ENCODE peak calls at places on chromosomes 11 and 22, in ten cellular contexts. D, G, C, O, K, A, N, E, I and T are unnamed samples. For H3K4me1, the result is how much of the 10 kb centered on the place peaks cover.

GRCh38 chr11:75338516-75339218 is 12.8 kb downstream of the ARRB1 start:
- DNase-seq in O (no peak), K (no peak), C (no peak), N (peak), E (no peak), D (no peak), G (no peak), A (no peak), I (no peak), T (no peak)

GRCh38 chr11:19789840-19790710 is 77.4 kb downstream of the NAV2 start:
- DNase-seq in A (peak), K (no peak), G (no peak), E (no peak), C (no peak), I (no peak), O (peak), D (no peak), N (no peak), T (no peak)

GRCh38 chr22:44201556-44202129 is 20.9 kb downstream of the PARVG start:
- DNase-seq in O (no peak), D (no peak), G (peak), A (no peak), K (no peak), N (peak), C (no peak), E (no peak), I (no peak), T (peak)

GRCh38 chr11:23124249-23124648 is 264.0 kb upstream of the CCDC179 start:
- DNase-seq in K (no peak), G (no peak), D (no peak), E (no peak), I (no peak), O (no peak), C (no peak), A (no peak), N (no peak), T (no peak)

GRCh38 chr11:1773131-1773510 is 9.4 kb upstream of the CTSD start:
- DNase-seq in E (no peak), A (no peak), I (no peak), G (peak), C (peak), N (peak), K (no peak), D (peak), O (no peak), T (no peak)

GRCh38 chr22:46150615-46151423 is 493 bp downstream of the PPARA start:
- DNase-seq in C (no peak), E (peak), K (peak), I (peak), O (peak), G (peak), D (peak), N (peak), A (peak), T (no peak)

GRCh38 chr11:74466916-74467885 is at the start of gene KCNE3:
- DNase-seq in K (peak), A (peak), I (no peak), C (peak), E (no peak), O (peak), G (no peak), D (peak), N (peak), T (peak)

GRCh38 chr11:127217941-127218615 is 217.5 kb upstream of the KIRREL3 start:
- DNase-seq in D (no peak), K (no peak), E (no peak), I (no peak), N (no peak), C (no peak), G (no peak), O (no peak), A (no peak), T (no peak)

GRCh38 chr22:27124336-27125023 is 467.1 kb downstream of the MIAT start:
- DNase-seq in D (no peak), C (no peak), E (no peak), A (peak), I (no peak), O (peak), K (no peak), G (no peak), N (peak), T (peak)

GRCh38 chr11:75667831-75668507 is 869 bp downstream of the MAP6 start:
- DNase-seq in I (peak), C (peak), A (peak), K (peak), N (peak), E (peak), O (peak), D (peak), G (peak), T (peak)

GRCh38 chr22:40216041-40216756 is 38.5 kb downstream of the TNRC6B start:
- DNase-seq in K (no peak), A (no peak), N (no peak), O (no peak), G (no peak), E (no peak), D (no peak), C (no peak), I (no peak), T (no peak)

GRCh38 chr11:62337682-62338181 is 484 bp downstream of the ASRGL1 start:
- DNase-seq in C (peak), A (peak), K (no peak), O (peak), I (peak), N (no peak), D (peak), G (no peak), E (peak), T (no peak)

GRCh38 chr11:8934735-8935478 is 2.2 kb upstream of the C11orf16 start:
- DNase-seq in D (no peak), A (no peak), N (no peak), C (peak), G (no peak), O (no peak), E (no peak), K (no peak), I (no peak), T (no peak)

GRCh38 chr11:30730011-30730410 is 143.9 kb upstream of the MPPED2 start:
- DNase-seq in O (no peak), G (no peak), N (no peak), D (no peak), E (no peak), I (no peak), K (no peak), C (no peak), A (no peak), T (no peak)

GRCh38 chr11:130462101-130462885 is 13.8 kb downstream of the ADAMTS15 start:
- DNase-seq in E (no peak), D (no peak), O (no peak), I (no peak), N (no peak), A (no peak), G (no peak), K (no peak), C (no peak), T (no peak)
- H3K4me1 ChIP-seq in E (under half), D (under half), O (under half), I (under half), N (under half), A (under half), G (under half), K (under half), C (under half), T (under half)

GRCh38 chr11:128716231-128716630 is 22.4 kb downstream of the FLI1 start:
- DNase-seq in C (no peak), A (no peak), E (no peak), K (no peak), N (no peak), O (no peak), G (no peak), I (no peak), D (no peak), T (no peak)

GRCh38 chr11:128715691-128716153 is 21.9 kb downstream of the FLI1 start:
- DNase-seq in C (no peak), O (no peak), N (no peak), I (no peak), D (no peak), E (no peak), A (no peak), K (no peak), G (no peak), T (no peak)

GRCh38 chr11:128717581-128717980 is 23.7 kb downstream of the FLI1 start:
- DNase-seq in C (no peak), E (no peak), N (no peak), G (no peak), D (no peak), K (no peak), A (no peak), I (no peak), O (no peak), T (no peak)

GRCh38 chr11:128718064-128718463 is 24.2 kb downstream of the FLI1 start:
- DNase-seq in D (no peak), G (no peak), E (no peak), K (no peak), N (no peak), O (no peak), A (no peak), I (no peak), C (no peak), T (no peak)

GRCh38 chr11:128716661-128717210 is 22.9 kb downstream of the FLI1 start:
- DNase-seq in A (no peak), N (no peak), C (no peak), G (peak), K (no peak), O (no peak), E (no peak), D (no peak), I (no peak), T (no peak)
- H3K4me1 ChIP-seq in A (under half), N (under half), C (under half), G (half or more), K (under half), O (under half), E (under half), D (under half), I (under half), T (under half)

DNA sequence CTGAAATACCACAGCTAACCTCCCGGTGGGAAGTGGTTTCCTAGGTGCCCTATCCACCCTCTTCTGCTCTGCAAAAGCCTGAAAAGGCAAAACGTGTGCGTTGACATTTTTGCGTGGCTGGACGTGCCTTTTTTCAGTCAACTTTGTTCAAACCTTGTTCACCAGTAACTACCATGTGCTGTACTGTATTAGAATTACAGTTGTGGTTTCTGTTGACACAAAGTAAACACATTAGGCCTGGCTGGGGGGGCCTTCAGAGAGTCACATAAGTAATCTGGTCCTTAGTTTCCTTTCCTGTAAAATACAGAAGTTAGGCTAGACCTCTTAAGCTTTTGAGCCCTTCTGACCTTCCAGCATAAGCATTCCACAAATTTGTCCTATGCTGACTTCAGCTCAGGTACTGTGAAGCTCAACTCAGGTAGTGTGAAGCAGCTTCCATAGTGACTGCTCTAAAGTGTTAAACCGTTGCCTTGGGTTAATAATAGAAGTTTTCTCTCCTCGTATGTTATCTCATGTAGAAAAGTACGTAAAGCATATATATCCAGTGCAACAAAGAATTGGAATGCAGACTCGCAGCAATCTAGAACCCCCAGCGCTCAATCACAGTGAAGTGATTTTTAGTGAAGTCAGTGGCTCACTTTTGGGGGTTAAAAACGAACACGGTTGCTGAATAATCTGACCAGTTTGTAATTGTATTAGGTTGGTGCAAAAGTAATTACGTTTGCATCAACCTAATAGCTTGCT is 1.8 kb downstream of the EWSR1 start:
- DNase-seq in G (no peak), C (no peak), O (peak), I (no peak), N (no peak), K (no peak), A (peak), D (no peak), E (no peak), T (no peak)
- H3K4me1 ChIP-seq in G (half or more), C (under half), O (under half), I (under half), N (half or more), K (under half), A (under half), D (under half), E (under half), T (under half)

GRCh38 chr11:10538924-10539323 is 2.1 kb downstream of the RNF141 start:
- DNase-seq in O (no peak), N (no peak), C (no peak), G (no peak), A (no peak), D (no peak), I (no peak), E (no peak), K (no peak), T (no peak)

GRCh38 chr11:10542776-10543175 is 1.8 kb upstream of the RNF141 start:
- DNase-seq in N (no peak), G (no peak), K (no peak), O (no peak), I (no peak), D (no peak), A (no peak), E (no peak), C (no peak), T (no peak)

GRCh38 chr11:10540915-10541591 is at the start of gene RNF141:
- DNase-seq in N (peak), C (peak), A (peak), E (peak), G (peak), D (peak), O (peak), I (peak), K (peak), T (peak)

GRCh38 chr11:10539339-10539738 is 1.6 kb downstream of the RNF141 start:
- DNase-seq in O (no peak), K (no peak), N (no peak), G (no peak), E (peak), A (no peak), D (no peak), C (no peak), I (no peak), T (no peak)

GRCh38 chr11:10540546-10540914 is 457 bp downstream of the RNF141 start:
- DNase-seq in C (peak), G (no peak), E (no peak), O (peak), A (peak), N (peak), K (no peak), I (no peak), D (peak), T (no peak)
- H3K4me1 ChIP-seq in C (under half), G (under half), E (under half), O (under half), A (under half), N (under half), K (under half), I (under half), D (under half), T (under half)

GRCh38 chr11:65437436-65438227 is 15.0 kb downstream of the NEAT1 start:
- DNase-seq in G (peak), D (peak), A (no peak), I (no peak), K (peak), C (no peak), O (no peak), E (no peak), N (peak), T (no peak)
- H3K4me1 ChIP-seq in G (under half), D (half or more), A (under half), I (under half), K (under half), C (under half), O (under half), E (half or more), N (half or more), T (under half)

DNA sequence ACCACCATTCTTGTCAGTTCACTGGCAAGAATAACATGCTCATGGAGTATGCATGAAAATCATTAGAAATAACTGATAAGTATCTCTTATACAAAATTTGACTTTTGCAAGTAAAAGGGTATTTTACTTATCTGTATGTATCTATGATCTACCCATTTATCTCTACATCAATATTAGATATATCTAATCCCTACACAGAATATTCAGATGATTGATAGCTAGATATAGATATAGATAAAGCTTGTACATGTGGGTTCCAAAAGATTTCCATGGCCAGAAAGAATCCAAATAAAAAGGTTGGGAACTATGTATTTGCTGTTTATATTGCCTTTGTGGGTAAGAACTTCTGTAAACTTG is 185.5 kb downstream of the MAML2 start:
- DNase-seq in D (no peak), O (no peak), N (no peak), G (no peak), A (no peak), E (no peak), K (no peak), I (no peak), C (no peak), T (no peak)
- H3K4me1 ChIP-seq in D (under half), O (under half), N (half or more), G (under half), A (under half), E (under half), K (under half), I (under half), C (under half), T (under half)

GRCh38 chr11:64204080-64204440 is 2.5 kb upstream of the FERMT3 start:
- DNase-seq in A (no peak), K (no peak), I (no peak), E (no peak), N (no peak), C (no peak), D (no peak), G (no peak), O (no peak), T (no peak)
- H3K4me1 ChIP-seq in A (under half), K (under half), I (under half), E (under half), N (under half), C (under half), D (under half), G (under half), O (under half), T (under half)